ENCODE peak calls at places on chromosomes 7 and 10, in eight cellular contexts. One of them, this sample, is unnamed.

GRCh38 chr7:107387573-107388219 is 82.2 kb upstream of the GPR22 start:
- DNase-seq in HCEC 1CT: peak
- DNase-seq in AG09319: peak
- DNase-seq in activated T-cell treated with anti-CD3 and anti-CD28 coated beads, Interleukin-2, amount 50 U/mL, for 72 hours: no peak
- DNase-seq in iPS DF 19.7: no peak
- DNase-seq in posterior vena cava: no peak
- DNase-seq in left ventricle myocardium inferior: no peak
- DNase-seq in stimulated activated CD4-positive, alpha-beta T cell treated with anti-CD3 and anti-CD28 coated beads, Interleukin-1b, Interleukin-23, amount 100 ng/mL, for 1 hour: no peak
- DNase-seq in this sample: no peak

GRCh38 chr10:5538446-5538845 is 13.7 kb downstream of the CALML3 start:
- DNase-seq in iPS DF 19.7: no peak
- DNase-seq in stimulated activated CD4-positive, alpha-beta T cell treated with anti-CD3 and anti-CD28 coated beads, Interleukin-1b, Interleukin-23, amount 100 ng/mL, for 1 hour: no peak
- DNase-seq in HCEC 1CT: peak
- DNase-seq in AG09319: no peak
- DNase-seq in left ventricle myocardium inferior: no peak
- DNase-seq in posterior vena cava: peak
- DNase-seq in activated T-cell treated with anti-CD3 and anti-CD28 coated beads, Interleukin-2, amount 50 U/mL, for 72 hours: no peak
- DNase-seq in this sample: no peak

GRCh38 chr10:112795067-112795466 is 155.0 kb upstream of the TCF7L2 start:
- DNase-seq in HCEC 1CT: no peak
- DNase-seq in left ventricle myocardium inferior: no peak
- DNase-seq in posterior vena cava: no peak
- DNase-seq in AG09319: no peak
- DNase-seq in activated T-cell treated with anti-CD3 and anti-CD28 coated beads, Interleukin-2, amount 50 U/mL, for 72 hours: no peak
- DNase-seq in stimulated activated CD4-positive, alpha-beta T cell treated with anti-CD3 and anti-CD28 coated beads, Interleukin-1b, Interleukin-23, amount 100 ng/mL, for 1 hour: no peak
- DNase-seq in iPS DF 19.7: no peak
- DNase-seq in this sample: no peak

GRCh38 chr10:116637830-116638229 is 17.1 kb downstream of the PNLIPRP2 start:
- DNase-seq in left ventricle myocardium inferior: no peak
- DNase-seq in activated T-cell treated with anti-CD3 and anti-CD28 coated beads, Interleukin-2, amount 50 U/mL, for 72 hours: no peak
- DNase-seq in AG09319: no peak
- DNase-seq in posterior vena cava: no peak
- DNase-seq in iPS DF 19.7: no peak
- DNase-seq in stimulated activated CD4-positive, alpha-beta T cell treated with anti-CD3 and anti-CD28 coated beads, Interleukin-1b, Interleukin-23, amount 100 ng/mL, for 1 hour: no peak
- DNase-seq in HCEC 1CT: no peak
- DNase-seq in this sample: no peak

GRCh38 chr7:28478661-28479060 is 66.3 kb downstream of the CREB5 start:
- DNase-seq in stimulated activated CD4-positive, alpha-beta T cell treated with anti-CD3 and anti-CD28 coated beads, Interleukin-1b, Interleukin-23, amount 100 ng/mL, for 1 hour: no peak
- DNase-seq in activated T-cell treated with anti-CD3 and anti-CD28 coated beads, Interleukin-2, amount 50 U/mL, for 72 hours: no peak
- DNase-seq in iPS DF 19.7: no peak
- DNase-seq in HCEC 1CT: no peak
- DNase-seq in posterior vena cava: no peak
- DNase-seq in AG09319: no peak
- DNase-seq in left ventricle myocardium inferior: no peak
- DNase-seq in this sample: no peak

GRCh38 chr10:29648983-29649268 is 14.2 kb upstream of the SVIL start:
- DNase-seq in posterior vena cava: no peak
- DNase-seq in iPS DF 19.7: no peak
- DNase-seq in left ventricle myocardium inferior: no peak
- DNase-seq in HCEC 1CT: peak
- DNase-seq in activated T-cell treated with anti-CD3 and anti-CD28 coated beads, Interleukin-2, amount 50 U/mL, for 72 hours: no peak
- DNase-seq in stimulated activated CD4-positive, alpha-beta T cell treated with anti-CD3 and anti-CD28 coated beads, Interleukin-1b, Interleukin-23, amount 100 ng/mL, for 1 hour: no peak
- DNase-seq in AG09319: no peak
- DNase-seq in this sample: no peak

GRCh38 chr7:148480479-148481146 is 110.0 kb upstream of the C7orf33 start:
- DNase-seq in stimulated activated CD4-positive, alpha-beta T cell treated with anti-CD3 and anti-CD28 coated beads, Interleukin-1b, Interleukin-23, amount 100 ng/mL, for 1 hour: no peak
- DNase-seq in AG09319: no peak
- DNase-seq in HCEC 1CT: no peak
- DNase-seq in iPS DF 19.7: no peak
- DNase-seq in activated T-cell treated with anti-CD3 and anti-CD28 coated beads, Interleukin-2, amount 50 U/mL, for 72 hours: no peak
- DNase-seq in posterior vena cava: no peak
- DNase-seq in left ventricle myocardium inferior: no peak
- DNase-seq in this sample: no peak

GRCh38 chr7:17266559-17266958 is 31.9 kb upstream of the AHR start:
- DNase-seq in posterior vena cava: no peak
- DNase-seq in stimulated activated CD4-positive, alpha-beta T cell treated with anti-CD3 and anti-CD28 coated beads, Interleukin-1b, Interleukin-23, amount 100 ng/mL, for 1 hour: no peak
- DNase-seq in left ventricle myocardium inferior: no peak
- DNase-seq in iPS DF 19.7: no peak
- DNase-seq in activated T-cell treated with anti-CD3 and anti-CD28 coated beads, Interleukin-2, amount 50 U/mL, for 72 hours: no peak
- DNase-seq in AG09319: no peak
- DNase-seq in HCEC 1CT: no peak
- DNase-seq in this sample: no peak

GRCh38 chr10:114412907-114413386 is 8.6 kb upstream of the AFAP1L2 start:
- DNase-seq in AG09319: no peak
- DNase-seq in iPS DF 19.7: no peak
- DNase-seq in posterior vena cava: no peak
- DNase-seq in stimulated activated CD4-positive, alpha-beta T cell treated with anti-CD3 and anti-CD28 coated beads, Interleukin-1b, Interleukin-23, amount 100 ng/mL, for 1 hour: no peak
- DNase-seq in left ventricle myocardium inferior: peak
- DNase-seq in activated T-cell treated with anti-CD3 and anti-CD28 coated beads, Interleukin-2, amount 50 U/mL, for 72 hours: no peak
- DNase-seq in HCEC 1CT: no peak
- DNase-seq in this sample: no peak

GRCh38 chr10:116774728-116775151 is 32.4 kb upstream of the HSPA12A start:
- DNase-seq in activated T-cell treated with anti-CD3 and anti-CD28 coated beads, Interleukin-2, amount 50 U/mL, for 72 hours: no peak
- DNase-seq in HCEC 1CT: no peak
- DNase-seq in posterior vena cava: no peak
- DNase-seq in AG09319: no peak
- DNase-seq in left ventricle myocardium inferior: no peak
- DNase-seq in iPS DF 19.7: no peak
- DNase-seq in stimulated activated CD4-positive, alpha-beta T cell treated with anti-CD3 and anti-CD28 coated beads, Interleukin-1b, Interleukin-23, amount 100 ng/mL, for 1 hour: no peak
- DNase-seq in this sample: no peak

GRCh38 chr7:12942599-12942998 is 255.2 kb downstream of the ARL4A start:
- DNase-seq in AG09319: no peak
- DNase-seq in left ventricle myocardium inferior: no peak
- DNase-seq in HCEC 1CT: no peak
- DNase-seq in activated T-cell treated with anti-CD3 and anti-CD28 coated beads, Interleukin-2, amount 50 U/mL, for 72 hours: no peak
- DNase-seq in posterior vena cava: no peak
- DNase-seq in stimulated activated CD4-positive, alpha-beta T cell treated with anti-CD3 and anti-CD28 coated beads, Interleukin-1b, Interleukin-23, amount 100 ng/mL, for 1 hour: no peak
- DNase-seq in iPS DF 19.7: no peak
- DNase-seq in this sample: no peak

GRCh38 chr10:97024181-97025073 is 161.3 kb downstream of the SLIT1 start:
- DNase-seq in left ventricle myocardium inferior: no peak
- DNase-seq in AG09319: no peak
- DNase-seq in activated T-cell treated with anti-CD3 and anti-CD28 coated beads, Interleukin-2, amount 50 U/mL, for 72 hours: no peak
- DNase-seq in iPS DF 19.7: no peak
- DNase-seq in stimulated activated CD4-positive, alpha-beta T cell treated with anti-CD3 and anti-CD28 coated beads, Interleukin-1b, Interleukin-23, amount 100 ng/mL, for 1 hour: no peak
- DNase-seq in posterior vena cava: peak
- DNase-seq in HCEC 1CT: peak
- DNase-seq in this sample: no peak

GRCh38 chr10:30784896-30785605 is 155.5 kb upstream of the LYZL2 start:
- DNase-seq in HCEC 1CT: peak
- DNase-seq in posterior vena cava: peak
- DNase-seq in activated T-cell treated with anti-CD3 and anti-CD28 coated beads, Interleukin-2, amount 50 U/mL, for 72 hours: peak
- DNase-seq in stimulated activated CD4-positive, alpha-beta T cell treated with anti-CD3 and anti-CD28 coated beads, Interleukin-1b, Interleukin-23, amount 100 ng/mL, for 1 hour: no peak
- DNase-seq in iPS DF 19.7: peak
- DNase-seq in AG09319: no peak
- DNase-seq in left ventricle myocardium inferior: peak
- DNase-seq in this sample: peak

GRCh38 chr10:35552622-35553342 is 52.4 kb upstream of the GJD4 start:
- DNase-seq in iPS DF 19.7: no peak
- DNase-seq in activated T-cell treated with anti-CD3 and anti-CD28 coated beads, Interleukin-2, amount 50 U/mL, for 72 hours: no peak
- DNase-seq in posterior vena cava: no peak
- DNase-seq in AG09319: no peak
- DNase-seq in left ventricle myocardium inferior: no peak
- DNase-seq in HCEC 1CT: no peak
- DNase-seq in stimulated activated CD4-positive, alpha-beta T cell treated with anti-CD3 and anti-CD28 coated beads, Interleukin-1b, Interleukin-23, amount 100 ng/mL, for 1 hour: no peak
- DNase-seq in this sample: no peak

GRCh38 chr7:115271332-115272235 is 349.7 kb downstream of the MDFIC start:
- DNase-seq in AG09319: peak
- DNase-seq in activated T-cell treated with anti-CD3 and anti-CD28 coated beads, Interleukin-2, amount 50 U/mL, for 72 hours: no peak
- DNase-seq in left ventricle myocardium inferior: no peak
- DNase-seq in posterior vena cava: no peak
- DNase-seq in stimulated activated CD4-positive, alpha-beta T cell treated with anti-CD3 and anti-CD28 coated beads, Interleukin-1b, Interleukin-23, amount 100 ng/mL, for 1 hour: no peak
- DNase-seq in iPS DF 19.7: no peak
- DNase-seq in HCEC 1CT: no peak
- DNase-seq in this sample: no peak

GRCh38 chr10:72261323-72262018 is 12.3 kb upstream of the DDIT4 start:
- DNase-seq in stimulated activated CD4-positive, alpha-beta T cell treated with anti-CD3 and anti-CD28 coated beads, Interleukin-1b, Interleukin-23, amount 100 ng/mL, for 1 hour: no peak
- DNase-seq in posterior vena cava: no peak
- DNase-seq in activated T-cell treated with anti-CD3 and anti-CD28 coated beads, Interleukin-2, amount 50 U/mL, for 72 hours: peak
- DNase-seq in HCEC 1CT: no peak
- DNase-seq in AG09319: no peak
- DNase-seq in left ventricle myocardium inferior: no peak
- DNase-seq in iPS DF 19.7: no peak
- DNase-seq in this sample: no peak

GRCh38 chr7:79471283-79471682 is 17.8 kb upstream of the MAGI2 start:
- DNase-seq in HCEC 1CT: no peak
- DNase-seq in stimulated activated CD4-positive, alpha-beta T cell treated with anti-CD3 and anti-CD28 coated beads, Interleukin-1b, Interleukin-23, amount 100 ng/mL, for 1 hour: no peak
- DNase-seq in AG09319: no peak
- DNase-seq in posterior vena cava: no peak
- DNase-seq in left ventricle myocardium inferior: no peak
- DNase-seq in activated T-cell treated with anti-CD3 and anti-CD28 coated beads, Interleukin-2, amount 50 U/mL, for 72 hours: no peak
- DNase-seq in iPS DF 19.7: no peak
- DNase-seq in this sample: no peak

GRCh38 chr10:78292987-78293865 is 259.6 kb downstream of the RPS24 start:
- DNase-seq in HCEC 1CT: no peak
- DNase-seq in activated T-cell treated with anti-CD3 and anti-CD28 coated beads, Interleukin-2, amount 50 U/mL, for 72 hours: no peak
- DNase-seq in iPS DF 19.7: no peak
- DNase-seq in left ventricle myocardium inferior: no peak
- DNase-seq in stimulated activated CD4-positive, alpha-beta T cell treated with anti-CD3 and anti-CD28 coated beads, Interleukin-1b, Interleukin-23, amount 100 ng/mL, for 1 hour: no peak
- DNase-seq in AG09319: no peak
- DNase-seq in posterior vena cava: no peak
- DNase-seq in this sample: no peak